ENCODE peak calls at places on chromosomes 1 and 21, in four cellular contexts. B, V, Q and G are unnamed samples.

GRCh38 chr1:242554577-242554976 is 30.1 kb upstream of the PLD5 start:
- DNase-seq in B (no peak), V (no peak), Q (no peak), G (no peak)

GRCh38 chr1:147494998-147495580 is 46.2 kb upstream of the BCL9 start:
- DNase-seq in B (peak), V (peak), Q (peak), G (peak)

GRCh38 chr1:48526045-48526714 is 54.2 kb upstream of the SPATA6 start:
- DNase-seq in B (peak), V (peak), Q (peak), G (no peak)

GRCh38 chr1:34824817-34825454 is 32.1 kb downstream of the GJA4 start:
- DNase-seq in B (no peak), V (no peak), Q (no peak), G (no peak)

GRCh38 chr1:233319272-233319671 is 8.3 kb upstream of the MAP3K21 start:
- DNase-seq in B (no peak), V (no peak), Q (no peak), G (no peak)

GRCh38 chr1:2529776-2530500 is at the start of gene HES5:
- DNase-seq in B (no peak), V (peak), Q (peak), G (no peak)

GRCh38 chr21:45818904-45819285 is 162.7 kb upstream of the COL6A1 start:
- DNase-seq in B (peak), V (no peak), Q (no peak), G (peak)

GRCh38 chr1:217965156-217965786 is 319.8 kb upstream of the RRP15 start:
- DNase-seq in B (no peak), V (no peak), Q (no peak), G (no peak)

GRCh38 chr1:41626146-41626545 is 141.7 kb upstream of the EDN2 start:
- DNase-seq in B (no peak), V (peak), Q (no peak), G (peak)

GRCh38 chr1:229563241-229563640 is 4.7 kb upstream of the ABCB10 start:
- DNase-seq in B (no peak), V (no peak), Q (no peak), G (no peak)

GRCh38 chr1:183885142-183885735 is 80.3 kb downstream of the RGL1 start:
- DNase-seq in B (no peak), V (no peak), Q (no peak), G (no peak)

GRCh38 chr1:157969693-157970485 is 23.6 kb upstream of the KIRREL1 start:
- DNase-seq in B (peak), V (peak), Q (peak), G (peak)

GRCh38 chr1:186568221-186568620 is 107.3 kb upstream of the PDC start:
- DNase-seq in B (no peak), V (no peak), Q (no peak), G (no peak)

GRCh38 chr1:179742717-179743678 is at the start of gene FAM163A:
- DNase-seq in B (no peak), V (peak), Q (no peak), G (no peak)

GRCh38 chr1:168319691-168320090 is 39.0 kb downstream of the TBX19 start:
- DNase-seq in B (no peak), V (no peak), Q (no peak), G (no peak)

GRCh38 chr21:33801424-33802405 is 113.9 kb downstream of the ATP5PO start:
- DNase-seq in B (peak), V (peak), Q (no peak), G (no peak)

GRCh38 chr1:116855788-116856187 is 53.9 kb upstream of the PTGFRN start:
- DNase-seq in B (peak), V (no peak), Q (no peak), G (no peak)

GRCh38 chr1:3676581-3677410 is 24.5 kb downstream of the TP73 start:
- DNase-seq in B (no peak), V (no peak), Q (no peak), G (no peak)

GRCh38 chr1:72635719-72636118 is 353.4 kb upstream of the NEGR1 start:
- DNase-seq in B (peak), V (no peak), Q (no peak), G (no peak)

GRCh38 chr21:41570791-41571355 is 62.9 kb upstream of the TMPRSS2 start:
- DNase-seq in B (no peak), V (no peak), Q (no peak), G (no peak)

GRCh38 chr1:60915441-60915840 is 166.9 kb upstream of the NFIA start:
- DNase-seq in B (no peak), V (no peak), Q (no peak), G (no peak)

GRCh38 chr1:206518743-206519142 is 11.4 kb downstream of the RASSF5 start:
- DNase-seq in B (no peak), V (no peak), Q (no peak), G (no peak)

GRCh38 chr1:204742676-204743075 is 57.1 kb upstream of the LRRN2 start:
- DNase-seq in B (no peak), V (no peak), Q (no peak), G (no peak)

GRCh38 chr1:185886046-185886445 is 151.9 kb downstream of the HMCN1 start:
- DNase-seq in B (no peak), V (no peak), Q (no peak), G (no peak)

GRCh38 chr1:19336543-19336942 is 24.4 kb downstream of the SLC66A1 start:
- DNase-seq in B (no peak), V (no peak), Q (no peak), G (no peak)

GRCh38 chr1:19359357-19359756 is 47.2 kb downstream of the SLC66A1 start:
- DNase-seq in B (no peak), V (no peak), Q (no peak), G (no peak)

GRCh38 chr1:33182452-33182851 is 609 bp upstream of the TRIM62 start:
- DNase-seq in B (peak), V (peak), Q (no peak), G (no peak)

GRCh38 chr1:234597894-234598293 is 12.1 kb downstream of the IRF2BP2 start:
- DNase-seq in B (peak), V (peak), Q (peak), G (no peak)

GRCh38 chr1:109479901-109480300 is 3.8 kb upstream of the ATXN7L2 start:
- DNase-seq in B (no peak), V (no peak), Q (no peak), G (no peak)

GRCh38 chr1:35448344-35448801 is 108.8 kb downstream of the KIAA0319L start:
- DNase-seq in B (peak), V (peak), Q (no peak), G (peak)